ENCODE peak calls at places on chromosomes 2 and 18, in nine cellular contexts. J is cardiac muscle cell, W is RWPE1, N is AG09309, F is lung, A is OCI-LY7, P is lower leg skin, G is nephron progenitor cell, H is WTC11. D is an unnamed sample.

GRCh38 chr2:99350194-99350593 is 13.0 kb downstream of the EIF5B start:
- DNase-seq in P (no peak), N (no peak), J (no peak), A (no peak), W (no peak), F (no peak), H (no peak), G (no peak), D (no peak)

GRCh38 chr2:42829556-42830510 is 37.5 kb upstream of the HAAO start:
- DNase-seq in F (no peak), N (no peak), G (no peak), W (no peak), A (no peak), J (no peak), P (peak), H (no peak), D (no peak)

GRCh38 chr2:201909961-201910361 is 103.6 kb downstream of the CDK15 start:
- DNase-seq in W (no peak), G (no peak), A (peak), P (no peak), H (no peak), J (no peak), N (peak), F (no peak), D (no peak)

GRCh38 chr2:15122915-15123314 is 438.2 kb downstream of the NBAS start:
- DNase-seq in F (no peak), N (no peak), P (no peak), A (no peak), W (no peak), J (no peak), H (no peak), G (no peak), D (no peak)

GRCh38 chr2:221203846-221204245 is 368.3 kb downstream of the EPHA4 start:
- DNase-seq in G (no peak), J (no peak), P (no peak), A (peak), N (no peak), H (no peak), F (no peak), W (no peak), D (no peak)

GRCh38 chr2:144835634-144836351 is 315.9 kb upstream of the ZEB2 start:
- DNase-seq in A (no peak), F (no peak), G (no peak), N (no peak), J (no peak), W (peak), P (no peak), H (no peak), D (no peak)

GRCh38 chr2:56531668-56532420 is 348.1 kb downstream of the CCDC85A start:
- DNase-seq in W (no peak), G (no peak), J (no peak), A (no peak), F (no peak), N (no peak), H (no peak), P (no peak), D (no peak)

GRCh38 chr2:195984951-195985726 is 83.5 kb downstream of the DNAH7 start:
- DNase-seq in W (no peak), A (no peak), J (no peak), F (no peak), N (no peak), G (no peak), P (no peak), H (no peak), D (no peak)

GRCh38 chr2:41947701-41948396 is 100.0 kb upstream of the PKDCC start:
- DNase-seq in F (no peak), A (no peak), H (no peak), G (no peak), N (no peak), J (peak), P (peak), W (no peak), D (no peak)

GRCh38 chr2:126634273-126634861 is 21.6 kb upstream of the GYPC start:
- DNase-seq in F (no peak), A (peak), P (no peak), G (peak), N (no peak), H (peak), J (no peak), W (peak), D (peak)

GRCh38 chr2:75560022-75560767 is 544 bp downstream of the EVA1A start:
- DNase-seq in W (peak), J (peak), A (no peak), P (peak), H (peak), F (peak), N (no peak), G (peak), D (peak)

GRCh38 chr2:55985406-55985805 is 61.8 kb upstream of the EFEMP1 start:
- DNase-seq in F (no peak), G (no peak), W (no peak), J (no peak), N (no peak), P (no peak), A (peak), H (no peak), D (no peak)

GRCh38 chr2:284896-285492 is 2.9 kb downstream of the ALKAL2 start:
- DNase-seq in A (no peak), F (no peak), W (no peak), N (no peak), G (no peak), H (no peak), P (no peak), J (no peak), D (no peak)

GRCh38 chr2:14301331-14301730 is 331.2 kb upstream of the LRATD1 start:
- DNase-seq in W (no peak), N (no peak), P (no peak), A (no peak), G (no peak), F (no peak), H (no peak), J (no peak), D (no peak)

GRCh38 chr2:231861538-231861937 is 64.7 kb downstream of the NPPC start:
- DNase-seq in P (peak), G (no peak), J (no peak), H (no peak), F (no peak), A (no peak), W (no peak), N (no peak), D (no peak)

GRCh38 chr2:11822746-11823411 is 76.4 kb downstream of the LPIN1 start:
- DNase-seq in F (no peak), W (peak), N (no peak), G (no peak), H (no peak), J (no peak), A (no peak), P (peak), D (no peak)

GRCh38 chr2:162967137-162967536 is 128.6 kb upstream of the KCNH7 start:
- DNase-seq in J (peak), G (no peak), A (no peak), P (no peak), F (no peak), W (no peak), H (no peak), N (no peak), D (no peak)

GRCh38 chr2:222180619-222181018 is 118.2 kb downstream of the PAX3 start:
- DNase-seq in G (no peak), F (no peak), J (no peak), N (no peak), H (no peak), P (no peak), W (no peak), A (no peak), D (no peak)

GRCh38 chr2:202639233-202639632 is 4.5 kb downstream of the FAM117B start:
- DNase-seq in W (no peak), A (no peak), G (no peak), P (no peak), N (no peak), F (no peak), J (no peak), H (no peak), D (no peak)

GRCh38 chr18:13395577-13395976 is 177.0 kb downstream of the LDLRAD4 start:
- DNase-seq in G (no peak), F (no peak), W (no peak), J (no peak), P (peak), A (no peak), H (no peak), N (no peak), D (no peak)

GRCh38 chr2:222355860-222356259 is 57.1 kb upstream of the PAX3 start:
- DNase-seq in H (no peak), J (no peak), F (no peak), G (no peak), A (no peak), N (no peak), W (no peak), P (no peak), D (no peak)

GRCh38 chr2:223008936-223009335 is 43.1 kb upstream of the KCNE4 start:
- DNase-seq in F (no peak), G (no peak), H (no peak), A (no peak), P (no peak), N (peak), J (no peak), W (no peak), D (no peak)

GRCh38 chr2:128379021-128380005 is 60.6 kb upstream of the HS6ST1 start:
- DNase-seq in F (peak), P (peak), N (peak), W (no peak), G (no peak), A (no peak), H (peak), J (no peak), D (no peak)

GRCh38 chr2:17658251-17658843 is 95.3 kb downstream of the SMC6 start:
- DNase-seq in G (no peak), W (no peak), A (no peak), J (no peak), F (no peak), N (peak), H (no peak), P (no peak), D (no peak)

GRCh38 chr18:49907346-49907929 is 94.1 kb upstream of the ACAA2 start:
- DNase-seq in J (peak), A (no peak), G (peak), F (no peak), N (no peak), W (no peak), H (no peak), P (no peak), D (no peak)

GRCh38 chr18:57437433-57437781 is 2.2 kb downstream of the ONECUT2 start:
- DNase-seq in A (no peak), G (peak), F (no peak), P (no peak), W (no peak), H (peak), N (no peak), J (no peak), D (no peak)

GRCh38 chr2:119178811-119179601 is 20.5 kb upstream of the C1QL2 start:
- DNase-seq in A (no peak), G (no peak), H (no peak), P (no peak), F (peak), W (no peak), N (peak), J (no peak), D (no peak)

GRCh38 chr2:160994141-160995002 is 165.9 kb upstream of the TANK start:
- DNase-seq in N (peak), J (peak), F (peak), W (peak), G (peak), P (peak), H (peak), A (peak), D (peak)

GRCh38 chr2:159111346-159111922 is 143.0 kb downstream of the TANC1 start:
- DNase-seq in H (no peak), P (no peak), W (no peak), J (no peak), F (no peak), N (no peak), G (no peak), A (no peak), D (no peak)

GRCh38 chr2:18849841-18850578 is 260.6 kb upstream of the NT5C1B start:
- DNase-seq in J (no peak), H (no peak), F (no peak), P (no peak), N (no peak), G (no peak), W (no peak), A (no peak), D (no peak)

GRCh38 chr2:173571021-173571821 is 216.5 kb downstream of the CDCA7 start:
- DNase-seq in G (peak), F (no peak), W (no peak), A (peak), H (no peak), N (peak), P (no peak), J (peak), D (peak)

GRCh38 chr18:2535419-2535910 is 35.8 kb downstream of the METTL4 start:
- DNase-seq in F (no peak), N (no peak), G (no peak), J (no peak), P (no peak), W (no peak), H (no peak), A (peak), D (no peak)

GRCh38 chr2:240452471-240453256 is 17.2 kb downstream of the GPC1 start:
- DNase-seq in H (peak), F (peak), N (no peak), J (peak), P (no peak), G (peak), W (peak), A (no peak), D (peak)

GRCh38 chr2:108542071-108542470 is 7.8 kb downstream of the LIMS1 start:
- DNase-seq in A (no peak), N (no peak), F (no peak), G (no peak), H (no peak), W (no peak), P (no peak), J (no peak), D (no peak)

GRCh38 chr2:64405476-64406406 is 48.2 kb upstream of the LGALSL start:
- DNase-seq in P (peak), N (peak), G (no peak), A (no peak), F (no peak), W (no peak), J (no peak), H (no peak), D (no peak)

GRCh38 chr2:155145758-155146229 is 447.3 kb downstream of the KCNJ3 start:
- DNase-seq in W (no peak), J (peak), A (peak), P (no peak), G (no peak), N (no peak), H (no peak), F (no peak), D (no peak)

GRCh38 chr2:65182570-65182969 is 45.1 kb upstream of the ACTR2 start:
- DNase-seq in F (no peak), N (no peak), H (no peak), A (no peak), J (no peak), W (no peak), G (no peak), P (no peak), D (no peak)

GRCh38 chr2:120552800-120553471 is 182.7 kb upstream of the GLI2 start:
- DNase-seq in N (no peak), G (peak), W (peak), P (peak), A (peak), H (peak), J (peak), F (peak), D (peak)

GRCh38 chr18:23276456-23276855 is 141.2 kb downstream of the CABLES1 start:
- DNase-seq in G (no peak), H (no peak), F (no peak), P (no peak), A (no peak), W (no peak), J (peak), N (no peak), D (no peak)
- TF ChIP-seq CTCF in G (no peak), H (no peak), F (no peak), P (no peak), A (no peak), W (no peak), J (no peak), N (no peak), D (no peak)

GRCh38 chr2:238431431-238431830 is 4.7 kb downstream of the ASB1 start:
- DNase-seq in J (no peak), H (no peak), P (peak), G (no peak), W (no peak), F (no peak), N (no peak), A (no peak), D (no peak)
- TF ChIP-seq CTCF in J (no peak), H (no peak), P (no peak), G (no peak), W (no peak), F (no peak), N (no peak), A (no peak), D (no peak)

GRCh38 chr2:3738454-3738853 is 35.1 kb downstream of the DCDC2C start:
- DNase-seq in F (no peak), A (peak), H (no peak), P (peak), W (peak), N (no peak), J (peak), G (peak), D (peak)
- TF ChIP-seq CTCF in F (no peak), A (peak), H (no peak), P (no peak), W (no peak), N (no peak), J (peak), G (peak), D (no peak)

GRCh38 chr2:105294046-105294445 is 35.5 kb downstream of the TGFBRAP1 start:
- DNase-seq in P (no peak), W (no peak), G (no peak), J (no peak), A (no peak), H (no peak), N (no peak), F (no peak), D (no peak)

GRCh38 chr2:105291981-105292380 is 37.6 kb downstream of the TGFBRAP1 start:
- DNase-seq in W (no peak), G (no peak), H (no peak), F (no peak), P (no peak), J (no peak), A (no peak), N (no peak), D (no peak)

GRCh38 chr2:105296017-105296611 is 33.4 kb downstream of the TGFBRAP1 start:
- DNase-seq in P (no peak), F (no peak), A (no peak), G (no peak), N (no peak), J (no peak), W (no peak), H (no peak), D (no peak)

GRCh38 chr2:105297211-105297610 is 32.3 kb downstream of the TGFBRAP1 start:
- DNase-seq in J (no peak), N (no peak), P (no peak), W (no peak), G (no peak), H (no peak), F (no peak), A (no peak), D (no peak)

GRCh38 chr2:105294844-105295481 is 34.6 kb downstream of the TGFBRAP1 start:
- DNase-seq in H (peak), A (peak), N (peak), W (peak), F (no peak), G (peak), P (no peak), J (peak), D (peak)
- TF ChIP-seq CTCF in H (peak), A (peak), N (peak), W (peak), F (peak), G (peak), P (no peak), J (peak), D (peak)

D was measured in endothelial cell.